ENCODE peak calls at places on chromosomes 1 and 21, in nine cellular contexts. One of them, this sample, is unnamed.

GRCh38 chr1:185960377-185961151 is 226.4 kb downstream of the HMCN1 start:
- DNase-seq in T-cell: no peak
- DNase-seq in lower lobe of right lung: no peak
- DNase-seq in ovary: no peak
- DNase-seq in thoracic aorta: no peak
- DNase-seq in MV-4-11: no peak
- DNase-seq in right cardiac atrium: peak
- DNase-seq in fibroblast of pulmonary artery: peak
- DNase-seq in activated T-cell treated with anti-CD3 and anti-CD28 coated beads for 48 hours: no peak
- DNase-seq in this sample: no peak

GRCh38 chr1:226809785-226810571 is 60.4 kb upstream of the PSEN2 start:
- DNase-seq in T-cell: no peak
- DNase-seq in lower lobe of right lung: no peak
- DNase-seq in ovary: no peak
- DNase-seq in thoracic aorta: no peak
- DNase-seq in MV-4-11: no peak
- DNase-seq in right cardiac atrium: peak
- DNase-seq in fibroblast of pulmonary artery: no peak
- DNase-seq in activated T-cell treated with anti-CD3 and anti-CD28 coated beads for 48 hours: no peak
- DNase-seq in this sample: no peak

GRCh38 chr1:60970081-60970509 is 112.3 kb upstream of the NFIA start:
- DNase-seq in T-cell: no peak
- DNase-seq in lower lobe of right lung: no peak
- DNase-seq in ovary: no peak
- DNase-seq in thoracic aorta: no peak
- DNase-seq in MV-4-11: no peak
- DNase-seq in right cardiac atrium: no peak
- DNase-seq in fibroblast of pulmonary artery: peak
- DNase-seq in activated T-cell treated with anti-CD3 and anti-CD28 coated beads for 48 hours: no peak
- DNase-seq in this sample: no peak

GRCh38 chr21:45655071-45655470 is 11.5 kb downstream of the PCBP3 start:
- DNase-seq in T-cell: no peak
- DNase-seq in lower lobe of right lung: no peak
- DNase-seq in ovary: no peak
- DNase-seq in thoracic aorta: no peak
- DNase-seq in MV-4-11: no peak
- DNase-seq in right cardiac atrium: no peak
- DNase-seq in fibroblast of pulmonary artery: peak
- DNase-seq in activated T-cell treated with anti-CD3 and anti-CD28 coated beads for 48 hours: no peak
- DNase-seq in this sample: no peak

GRCh38 chr21:38470762-38471161 is 27.5 kb downstream of the ERG start:
- DNase-seq in T-cell: no peak
- DNase-seq in lower lobe of right lung: no peak
- DNase-seq in ovary: no peak
- DNase-seq in thoracic aorta: no peak
- DNase-seq in MV-4-11: peak
- DNase-seq in right cardiac atrium: no peak
- DNase-seq in fibroblast of pulmonary artery: peak
- DNase-seq in activated T-cell treated with anti-CD3 and anti-CD28 coated beads for 48 hours: no peak
- DNase-seq in this sample: no peak

GRCh38 chr1:87718241-87718950 is 389.7 kb downstream of the LMO4 start:
- DNase-seq in T-cell: no peak
- DNase-seq in lower lobe of right lung: no peak
- DNase-seq in ovary: no peak
- DNase-seq in thoracic aorta: no peak
- DNase-seq in MV-4-11: no peak
- DNase-seq in right cardiac atrium: no peak
- DNase-seq in fibroblast of pulmonary artery: no peak
- DNase-seq in activated T-cell treated with anti-CD3 and anti-CD28 coated beads for 48 hours: no peak
- DNase-seq in this sample: no peak

GRCh38 chr1:151888972-151889570 is 20.2 kb downstream of the THEM4 start:
- DNase-seq in T-cell: no peak
- DNase-seq in lower lobe of right lung: no peak
- DNase-seq in ovary: no peak
- DNase-seq in thoracic aorta: no peak
- DNase-seq in MV-4-11: no peak
- DNase-seq in right cardiac atrium: no peak
- DNase-seq in fibroblast of pulmonary artery: no peak
- DNase-seq in activated T-cell treated with anti-CD3 and anti-CD28 coated beads for 48 hours: no peak
- DNase-seq in this sample: no peak

GRCh38 chr1:112460672-112461071 is 48.1 kb upstream of the WNT2B start:
- DNase-seq in T-cell: no peak
- DNase-seq in lower lobe of right lung: no peak
- DNase-seq in ovary: no peak
- DNase-seq in thoracic aorta: no peak
- DNase-seq in MV-4-11: no peak
- DNase-seq in right cardiac atrium: no peak
- DNase-seq in fibroblast of pulmonary artery: no peak
- DNase-seq in activated T-cell treated with anti-CD3 and anti-CD28 coated beads for 48 hours: no peak
- DNase-seq in this sample: no peak

GRCh38 chr1:32828341-32828740 is 10.9 kb downstream of the S100PBP start:
- DNase-seq in T-cell: no peak
- DNase-seq in lower lobe of right lung: no peak
- DNase-seq in ovary: no peak
- DNase-seq in thoracic aorta: no peak
- DNase-seq in MV-4-11: peak
- DNase-seq in right cardiac atrium: no peak
- DNase-seq in fibroblast of pulmonary artery: peak
- DNase-seq in activated T-cell treated with anti-CD3 and anti-CD28 coated beads for 48 hours: no peak
- DNase-seq in this sample: peak

GRCh38 chr1:181141431-181141910 is 53.0 kb downstream of the IER5 start:
- DNase-seq in T-cell: no peak
- DNase-seq in lower lobe of right lung: peak
- DNase-seq in ovary: no peak
- DNase-seq in thoracic aorta: peak
- DNase-seq in MV-4-11: peak
- DNase-seq in right cardiac atrium: no peak
- DNase-seq in fibroblast of pulmonary artery: peak
- DNase-seq in activated T-cell treated with anti-CD3 and anti-CD28 coated beads for 48 hours: peak
- DNase-seq in this sample: no peak

GRCh38 chr1:116126281-116126680 is 15.1 kb downstream of the MAB21L3 start:
- DNase-seq in T-cell: no peak
- DNase-seq in lower lobe of right lung: no peak
- DNase-seq in ovary: no peak
- DNase-seq in thoracic aorta: no peak
- DNase-seq in MV-4-11: no peak
- DNase-seq in right cardiac atrium: no peak
- DNase-seq in fibroblast of pulmonary artery: no peak
- DNase-seq in activated T-cell treated with anti-CD3 and anti-CD28 coated beads for 48 hours: no peak
- DNase-seq in this sample: no peak

GRCh38 chr1:2556277-2557145 is at the start of gene TNFRSF14:
- DNase-seq in T-cell: peak
- DNase-seq in lower lobe of right lung: peak
- DNase-seq in ovary: peak
- DNase-seq in thoracic aorta: no peak
- DNase-seq in MV-4-11: peak
- DNase-seq in right cardiac atrium: peak
- DNase-seq in fibroblast of pulmonary artery: peak
- DNase-seq in activated T-cell treated with anti-CD3 and anti-CD28 coated beads for 48 hours: peak
- DNase-seq in this sample: no peak

GRCh38 chr1:94621392-94621791 is 79.8 kb upstream of the F3 start:
- DNase-seq in T-cell: no peak
- DNase-seq in lower lobe of right lung: no peak
- DNase-seq in ovary: no peak
- DNase-seq in thoracic aorta: no peak
- DNase-seq in MV-4-11: no peak
- DNase-seq in right cardiac atrium: no peak
- DNase-seq in fibroblast of pulmonary artery: no peak
- DNase-seq in activated T-cell treated with anti-CD3 and anti-CD28 coated beads for 48 hours: no peak
- DNase-seq in this sample: no peak

GRCh38 chr1:234322097-234322496 is 51.2 kb upstream of the COA6 start:
- DNase-seq in T-cell: no peak
- DNase-seq in lower lobe of right lung: no peak
- DNase-seq in ovary: no peak
- DNase-seq in thoracic aorta: no peak
- DNase-seq in MV-4-11: no peak
- DNase-seq in right cardiac atrium: no peak
- DNase-seq in fibroblast of pulmonary artery: no peak
- DNase-seq in activated T-cell treated with anti-CD3 and anti-CD28 coated beads for 48 hours: no peak
- DNase-seq in this sample: no peak

GRCh38 chr1:212221801-212222200 is 63.4 kb upstream of the PPP2R5A start:
- DNase-seq in T-cell: no peak
- DNase-seq in lower lobe of right lung: no peak
- DNase-seq in ovary: no peak
- DNase-seq in thoracic aorta: no peak
- DNase-seq in MV-4-11: no peak
- DNase-seq in right cardiac atrium: no peak
- DNase-seq in fibroblast of pulmonary artery: peak
- DNase-seq in activated T-cell treated with anti-CD3 and anti-CD28 coated beads for 48 hours: no peak
- DNase-seq in this sample: no peak

GRCh38 chr1:28136636-28137613 is 39.6 kb downstream of the PTAFR start:
- DNase-seq in T-cell: no peak
- DNase-seq in lower lobe of right lung: no peak
- DNase-seq in ovary: no peak
- DNase-seq in thoracic aorta: no peak
- DNase-seq in MV-4-11: peak
- DNase-seq in right cardiac atrium: no peak
- DNase-seq in fibroblast of pulmonary artery: peak
- DNase-seq in activated T-cell treated with anti-CD3 and anti-CD28 coated beads for 48 hours: no peak
- DNase-seq in this sample: no peak

GRCh38 chr1:223482766-223483165 is 89.6 kb downstream of the CCDC185 start:
- DNase-seq in T-cell: no peak
- DNase-seq in lower lobe of right lung: no peak
- DNase-seq in ovary: no peak
- DNase-seq in thoracic aorta: no peak
- DNase-seq in MV-4-11: peak
- DNase-seq in right cardiac atrium: no peak
- DNase-seq in fibroblast of pulmonary artery: no peak
- DNase-seq in activated T-cell treated with anti-CD3 and anti-CD28 coated beads for 48 hours: no peak
- DNase-seq in this sample: no peak

GRCh38 chr1:234214129-234214910 is 158.9 kb upstream of the COA6 start:
- DNase-seq in T-cell: no peak
- DNase-seq in lower lobe of right lung: peak
- DNase-seq in ovary: no peak
- DNase-seq in thoracic aorta: no peak
- DNase-seq in MV-4-11: no peak
- DNase-seq in right cardiac atrium: peak
- DNase-seq in fibroblast of pulmonary artery: no peak
- DNase-seq in activated T-cell treated with anti-CD3 and anti-CD28 coated beads for 48 hours: no peak
- DNase-seq in this sample: no peak

GRCh38 chr1:114310771-114311251 is 157.1 kb upstream of the SYT6 start:
- DNase-seq in T-cell: no peak
- DNase-seq in lower lobe of right lung: no peak
- DNase-seq in ovary: peak
- DNase-seq in thoracic aorta: no peak
- DNase-seq in MV-4-11: peak
- DNase-seq in right cardiac atrium: peak
- DNase-seq in fibroblast of pulmonary artery: peak
- DNase-seq in activated T-cell treated with anti-CD3 and anti-CD28 coated beads for 48 hours: no peak
- DNase-seq in this sample: no peak

GRCh38 chr1:196027127-196027526 is 581.1 kb downstream of the KCNT2 start:
- DNase-seq in T-cell: no peak
- DNase-seq in lower lobe of right lung: no peak
- DNase-seq in ovary: no peak
- DNase-seq in thoracic aorta: no peak
- DNase-seq in MV-4-11: no peak
- DNase-seq in right cardiac atrium: no peak
- DNase-seq in fibroblast of pulmonary artery: no peak
- DNase-seq in activated T-cell treated with anti-CD3 and anti-CD28 coated beads for 48 hours: no peak
- DNase-seq in this sample: no peak

GRCh38 chr1:61050541-61051454 is 31.6 kb upstream of the NFIA start:
- DNase-seq in T-cell: no peak
- DNase-seq in lower lobe of right lung: peak
- DNase-seq in ovary: no peak
- DNase-seq in thoracic aorta: no peak
- DNase-seq in MV-4-11: no peak
- DNase-seq in right cardiac atrium: peak
- DNase-seq in fibroblast of pulmonary artery: peak
- DNase-seq in activated T-cell treated with anti-CD3 and anti-CD28 coated beads for 48 hours: no peak
- DNase-seq in this sample: no peak

GRCh38 chr1:161342836-161343235 is 24.8 kb downstream of the CFAP126 start:
- DNase-seq in T-cell: no peak
- DNase-seq in lower lobe of right lung: no peak
- DNase-seq in ovary: no peak
- DNase-seq in thoracic aorta: no peak
- DNase-seq in MV-4-11: no peak
- DNase-seq in right cardiac atrium: no peak
- DNase-seq in fibroblast of pulmonary artery: no peak
- DNase-seq in activated T-cell treated with anti-CD3 and anti-CD28 coated beads for 48 hours: no peak
- DNase-seq in this sample: no peak

GRCh38 chr1:164617607-164618564 is 58.9 kb downstream of the PBX1 start:
- DNase-seq in T-cell: no peak
- DNase-seq in lower lobe of right lung: no peak
- DNase-seq in ovary: no peak
- DNase-seq in thoracic aorta: no peak
- DNase-seq in MV-4-11: no peak
- DNase-seq in right cardiac atrium: peak
- DNase-seq in fibroblast of pulmonary artery: peak
- DNase-seq in activated T-cell treated with anti-CD3 and anti-CD28 coated beads for 48 hours: no peak
- DNase-seq in this sample: no peak

GRCh38 chr1:72282690-72283203 is 408 bp upstream of the NEGR1 start:
- DNase-seq in T-cell: peak
- DNase-seq in lower lobe of right lung: peak
- DNase-seq in ovary: peak
- DNase-seq in thoracic aorta: peak
- DNase-seq in MV-4-11: peak
- DNase-seq in right cardiac atrium: peak
- DNase-seq in fibroblast of pulmonary artery: peak
- DNase-seq in activated T-cell treated with anti-CD3 and anti-CD28 coated beads for 48 hours: peak
- DNase-seq in this sample: peak

GRCh38 chr1:98107256-98107655 is 186.4 kb upstream of the DPYD start:
- DNase-seq in T-cell: no peak
- DNase-seq in lower lobe of right lung: no peak
- DNase-seq in ovary: no peak
- DNase-seq in thoracic aorta: no peak
- DNase-seq in MV-4-11: no peak
- DNase-seq in right cardiac atrium: no peak
- DNase-seq in fibroblast of pulmonary artery: no peak
- DNase-seq in activated T-cell treated with anti-CD3 and anti-CD28 coated beads for 48 hours: no peak
- DNase-seq in this sample: no peak

GRCh38 chr1:228205526-228206436 is 2.1 kb upstream of the OBSCN start:
- DNase-seq in T-cell: no peak
- DNase-seq in lower lobe of right lung: no peak
- DNase-seq in ovary: no peak
- DNase-seq in thoracic aorta: no peak
- DNase-seq in MV-4-11: no peak
- DNase-seq in right cardiac atrium: no peak
- DNase-seq in fibroblast of pulmonary artery: no peak
- DNase-seq in activated T-cell treated with anti-CD3 and anti-CD28 coated beads for 48 hours: no peak
- DNase-seq in this sample: no peak

GRCh38 chr1:161792740-161793139 is 26.6 kb downstream of the ATF6 start:
- DNase-seq in T-cell: no peak
- DNase-seq in lower lobe of right lung: no peak
- DNase-seq in ovary: no peak
- DNase-seq in thoracic aorta: no peak
- DNase-seq in MV-4-11: peak
- DNase-seq in right cardiac atrium: no peak
- DNase-seq in fibroblast of pulmonary artery: peak
- DNase-seq in activated T-cell treated with anti-CD3 and anti-CD28 coated beads for 48 hours: no peak
- DNase-seq in this sample: peak

GRCh38 chr1:93679546-93679945 is 2.1 kb downstream of the BCAR3 start:
- DNase-seq in T-cell: no peak
- DNase-seq in lower lobe of right lung: no peak
- DNase-seq in ovary: no peak
- DNase-seq in thoracic aorta: no peak
- DNase-seq in MV-4-11: no peak
- DNase-seq in right cardiac atrium: no peak
- DNase-seq in fibroblast of pulmonary artery: peak
- DNase-seq in activated T-cell treated with anti-CD3 and anti-CD28 coated beads for 48 hours: no peak
- DNase-seq in this sample: no peak

GRCh38 chr1:18058522-18058921 is 49.1 kb upstream of the IGSF21 start:
- DNase-seq in T-cell: no peak
- DNase-seq in lower lobe of right lung: no peak
- DNase-seq in ovary: no peak
- DNase-seq in thoracic aorta: no peak
- DNase-seq in MV-4-11: no peak
- DNase-seq in right cardiac atrium: no peak
- DNase-seq in fibroblast of pulmonary artery: no peak
- DNase-seq in activated T-cell treated with anti-CD3 and anti-CD28 coated beads for 48 hours: no peak
- DNase-seq in this sample: no peak

GRCh38 chr1:3524571-3525203 is 70.2 kb downstream of the ARHGEF16 start:
- DNase-seq in T-cell: no peak
- DNase-seq in lower lobe of right lung: no peak
- DNase-seq in ovary: no peak
- DNase-seq in thoracic aorta: no peak
- DNase-seq in MV-4-11: no peak
- DNase-seq in right cardiac atrium: no peak
- DNase-seq in fibroblast of pulmonary artery: no peak
- DNase-seq in activated T-cell treated with anti-CD3 and anti-CD28 coated beads for 48 hours: no peak
- DNase-seq in this sample: no peak

GRCh38 chr1:17661546-17662157 is 93.5 kb upstream of the ACTL8 start:
- DNase-seq in T-cell: peak
- DNase-seq in lower lobe of right lung: peak
- DNase-seq in ovary: no peak
- DNase-seq in thoracic aorta: no peak
- DNase-seq in MV-4-11: peak
- DNase-seq in right cardiac atrium: peak
- DNase-seq in fibroblast of pulmonary artery: peak
- DNase-seq in activated T-cell treated with anti-CD3 and anti-CD28 coated beads for 48 hours: peak
- DNase-seq in this sample: no peak